ENCODE peak calls at places on chromosomes 5 and 9, in four cellular contexts. L is K562, U is HepG2, B is H1. H is an unnamed sample.

GRCh38 chr5:66440202-66440680 is 156.0 kb upstream of the MAST4 start:
- DNase-seq in L (no peak), U (no peak), B (no peak), H (no peak)

GRCh38 chr9:124934290-124934689 is 6.6 kb downstream of the GOLGA1 start:
- DNase-seq in L (no peak), U (no peak), B (no peak), H (no peak)

GRCh38 chr5:140833993-140834392 is at the start of gene PCDHA7:
- DNase-seq in L (no peak), U (peak; percentile 32), B (no peak), H (no peak)

GRCh38 chr5:52725065-52725746 is 62.5 kb upstream of the ITGA1 start:
- DNase-seq in L (no peak), U (peak; percentile 20), B (no peak), H (no peak)

GRCh38 chr9:134591082-134591571 is 50.5 kb upstream of the COL5A1 start:
- DNase-seq in L (no peak), U (no peak), B (no peak), H (no peak)

GRCh38 chr9:93052791-93053540 is 5.5 kb upstream of the SUSD3 start:
- DNase-seq in L (no peak), U (no peak), B (peak; percentile 61), H (no peak)

GRCh38 chr5:39755986-39756385 is 331.2 kb upstream of the DAB2 start:
- DNase-seq in L (peak; percentile 17), U (no peak), B (no peak), H (peak; percentile 12)

GRCh38 chr9:136050266-136050705 is 44.8 kb downstream of the NACC2 start:
- DNase-seq in L (no peak), U (no peak), B (peak; percentile 70), H (no peak)

GRCh38 chr9:38074441-38074943 is 5.5 kb upstream of the SHB start:
- DNase-seq in L (no peak), U (peak; percentile 72), B (no peak), H (no peak)

GRCh38 chr9:89891221-89892052 is 286.6 kb downstream of the GADD45G start:
- DNase-seq in L (no peak), U (no peak), B (no peak), H (no peak)

GRCh38 chr5:67855523-67855922 is 360.0 kb upstream of the PIK3R1 start:
- DNase-seq in L (no peak), U (no peak), B (no peak), H (no peak)

GRCh38 chr5:93192107-93192506 is 388.9 kb downstream of the NR2F1-AS1 start:
- DNase-seq in L (no peak), U (peak; percentile 71), B (no peak), H (peak; percentile 7)

GRCh38 chr5:8729437-8729836 is 816.4 kb downstream of the SEMA5A start:
- DNase-seq in L (no peak), U (no peak), B (no peak), H (no peak)

GRCh38 chr9:97470076-97470475 is 31.4 kb upstream of the TMOD1 start:
- DNase-seq in L (no peak), U (no peak), B (peak; percentile 50), H (peak; percentile 14)

GRCh38 chr9:93013856-93014582 is 44.5 kb upstream of the SUSD3 start:
- DNase-seq in L (no peak), U (no peak), B (peak; percentile 53), H (no peak)

GRCh38 chr5:56900858-56901578 is 8.4 kb upstream of the SETD9 start:
- DNase-seq in L (peak; percentile 19), U (peak; percentile 56), B (peak; percentile 52), H (peak; percentile 55)

GRCh38 chr5:36944607-36945225 is 68.1 kb downstream of the NIPBL start:
- DNase-seq in L (peak; percentile 18), U (peak; percentile 49), B (no peak), H (no peak)

GRCh38 chr5:17189381-17190036 is 27.9 kb upstream of the BASP1 start:
- DNase-seq in L (peak; percentile 69), U (peak; percentile 65), B (peak; percentile 93), H (peak; percentile 83)

GRCh38 chr5:68343421-68343826 is 127.9 kb downstream of the PIK3R1 start:
- DNase-seq in L (peak; percentile 45), U (no peak), B (no peak), H (peak; percentile 36)

GRCh38 chr9:17462869-17463464 is 115.9 kb upstream of the SH3GL2 start:
- DNase-seq in L (peak; percentile 19), U (peak; percentile 31), B (no peak), H (peak; percentile 55)

GRCh38 chr5:150734579-150735384 is 24.0 kb downstream of the DCTN4 start:
- DNase-seq in L (no peak), U (no peak), B (peak; percentile 63), H (no peak)

GRCh38 chr9:33430942-33431341 is 16.5 kb downstream of the AQP3 start:
- DNase-seq in L (peak; percentile 63), U (no peak), B (no peak), H (no peak)

GRCh38 chr5:115543931-115544370 is 624 bp downstream of the FEM1C start:
- DNase-seq in L (no peak), U (peak; percentile 29), B (no peak), H (peak; percentile 23)

GRCh38 chr5:154202379-154203260 is 12.1 kb downstream of the GALNT10 start:
- DNase-seq in L (peak; percentile 64), U (no peak), B (no peak), H (no peak)

GRCh38 chr9:133843250-133843649 is 105.1 kb upstream of the SARDH start:
- DNase-seq in L (no peak), U (no peak), B (no peak), H (no peak)

GRCh38 chr9:70080481-70081119 is 37.0 kb downstream of the MAMDC2 start:
- DNase-seq in L (no peak), U (peak; percentile 3), B (no peak), H (peak; percentile 19)

GRCh38 chr9:93256878-93257807 is 73.2 kb downstream of the WNK2 start:
- DNase-seq in L (no peak), U (no peak), B (peak; percentile 39), H (no peak)

GRCh38 chr9:16266648-16267276 is 603.7 kb downstream of the BNC2 start:
- DNase-seq in L (peak; percentile 10), U (no peak), B (peak; percentile 86), H (no peak)

GRCh38 chr9:114770991-114771390 is 34.8 kb downstream of the TNFSF15 start:
- DNase-seq in L (no peak), U (no peak), B (no peak), H (no peak)

GRCh38 chr5:168315416-168315990 is 24.1 kb downstream of the WWC1 start:
- DNase-seq in L (no peak), U (no peak), B (no peak), H (no peak)

DNA sequence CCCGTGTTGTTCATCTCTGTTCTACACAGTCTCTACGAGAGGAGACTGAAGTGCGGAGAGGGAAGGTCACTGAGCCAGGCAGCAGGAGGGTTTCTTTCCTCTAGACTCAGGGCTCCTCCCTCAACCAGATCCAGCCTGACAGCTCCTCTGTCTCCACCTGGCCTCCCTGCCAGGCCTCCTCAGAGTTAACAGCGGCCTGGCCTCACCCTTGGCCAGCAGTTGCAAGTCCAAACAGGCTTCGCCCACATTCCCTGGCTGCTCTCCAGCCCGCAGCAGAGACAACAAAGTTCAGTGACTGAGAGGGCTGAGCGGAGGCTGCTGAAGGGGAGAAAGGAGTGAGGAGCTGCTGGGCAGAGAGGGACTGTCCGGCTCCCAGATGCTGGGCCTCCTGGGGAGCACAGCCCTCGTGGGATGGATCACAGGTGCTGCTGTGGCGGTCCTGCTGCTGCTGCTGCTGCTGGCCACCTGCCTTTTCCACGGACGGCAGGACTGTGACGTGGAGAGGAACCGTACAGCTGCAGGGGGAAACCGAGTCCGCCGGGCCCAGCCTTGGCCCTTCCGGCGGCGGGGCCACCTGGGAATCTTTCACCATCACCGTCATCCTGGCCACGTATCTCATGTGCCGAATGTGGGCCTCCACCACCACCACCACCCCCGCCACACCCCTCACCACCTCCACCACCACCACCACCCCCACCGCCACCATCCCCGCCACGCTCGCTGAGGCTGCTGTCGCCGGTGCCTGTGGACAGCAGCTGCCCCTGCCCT is at the start of gene HRCT1:
- DNase-seq in L (no peak), U (peak; percentile 77), B (no peak), H (peak; percentile 91)
- H3K4me1 ChIP-seq in L (no peaks in the 10 kb centered on the region), U (peaks cover 69% of the 10 kb centered on the region), B (peaks cover 9% of the 10 kb centered on the region), H (peaks cover 58% of the 10 kb centered on the region)

GRCh38 chr9:8208465-8208864 is 408.9 kb upstream of the DMAC1 start:
- DNase-seq in L (no peak), U (no peak), B (no peak), H (no peak)

GRCh38 chr9:8205580-8205979 is 406.0 kb upstream of the DMAC1 start:
- DNase-seq in L (no peak), U (no peak), B (no peak), H (no peak)

GRCh38 chr9:8206720-8207119 is 407.1 kb upstream of the DMAC1 start:
- DNase-seq in L (no peak), U (no peak), B (no peak), H (no peak)
- TF ChIP-seq MAFK in L (no peak), U (no peak), B (no peak), H (no peak)

GRCh38 chr9:95459867-95460626 is 56.7 kb downstream of the PTCH1 start:
- DNase-seq in L (no peak), U (no peak), B (no peak), H (no peak)
- TF ChIP-seq KDM1A in L (no peak), U (no peak), B (no peak), H (no peak)

GRCh38 chr5:90558344-90559192 is at the start of gene ADGRV1:
- DNase-seq in L (peak; percentile 77), U (peak; percentile 9), B (peak; percentile 92), H (peak; percentile 54)

GRCh38 chr5:90555666-90556065 is 2.9 kb upstream of the ADGRV1 start:
- DNase-seq in L (no peak), U (no peak), B (no peak), H (no peak)

GRCh38 chr5:90557391-90557790 is 1.2 kb upstream of the ADGRV1 start:
- DNase-seq in L (no peak), U (no peak), B (no peak), H (no peak)

GRCh38 chr5:90560771-90561170 is 2.2 kb downstream of the ADGRV1 start:
- DNase-seq in L (no peak), U (no peak), B (no peak), H (no peak)

DNA sequence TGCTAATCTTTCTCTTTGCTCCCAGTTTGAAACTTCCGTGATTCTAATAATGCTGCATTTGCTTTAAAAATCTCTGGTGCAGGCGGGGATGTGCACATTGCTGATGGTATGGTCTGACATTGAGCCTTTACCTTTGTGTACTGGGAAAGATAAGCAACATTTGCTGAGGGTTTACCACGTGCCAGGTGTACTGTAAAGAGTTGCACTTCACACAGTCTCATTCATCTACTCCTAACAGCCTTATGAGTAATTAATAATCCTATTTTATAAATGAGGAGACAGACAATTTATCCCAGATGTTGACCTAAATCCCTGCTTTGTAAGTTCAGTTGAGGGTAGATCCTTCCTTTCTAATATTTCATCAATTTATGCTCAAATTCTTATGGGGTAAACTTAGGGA is 726 bp upstream of the ADGRV1 start:
- DNase-seq in L (no peak), U (no peak), B (no peak), H (no peak)
- H3K4me1 ChIP-seq in L (peaks cover 4% of the 10 kb centered on the region), U (no peaks in the 10 kb centered on the region), B (peaks cover 8% of the 10 kb centered on the region), H (peaks cover 14% of the 10 kb centered on the region)